ENCODE peak calls at places on chromosomes 13 and 19, in eight cellular contexts. T, N, E, C, J, W, X and P are unnamed samples.

GRCh38 chr13:78404961-78405360 is 198.4 kb downstream of the POU4F1 start:
- DNase-seq in T (no peak), N (no peak), E (no peak), C (no peak), J (no peak), W (no peak), X (no peak), P (no peak)

GRCh38 chr13:48504606-48505369 is 28.1 kb downstream of the RCBTB2 start:
- DNase-seq in T (no peak), N (no peak), E (no peak), C (no peak), J (no peak), W (no peak), X (no peak), P (peak)

GRCh38 chr13:39773833-39774232 is 118.4 kb downstream of the COG6 start:
- DNase-seq in T (no peak), N (no peak), E (peak), C (no peak), J (no peak), W (no peak), X (peak), P (no peak)

GRCh38 chr19:7751157-7751783 is 3.9 kb upstream of the CD209 start:
- DNase-seq in T (no peak), N (no peak), E (no peak), C (no peak), J (no peak), W (peak), X (no peak), P (no peak)

GRCh38 chr13:67258482-67258881 is 28.3 kb upstream of the PCDH9 start:
- DNase-seq in T (no peak), N (no peak), E (no peak), C (no peak), J (no peak), W (no peak), X (no peak), P (no peak)

GRCh38 chr19:29922972-29923371 is 19.1 kb upstream of the URI1 start:
- DNase-seq in T (no peak), N (no peak), E (no peak), C (no peak), J (no peak), W (no peak), X (no peak), P (no peak)

GRCh38 chr13:51958217-51958547 is 53.1 kb downstream of the ATP7B start:
- DNase-seq in T (no peak), N (no peak), E (no peak), C (no peak), J (no peak), W (no peak), X (no peak), P (no peak)

GRCh38 chr19:34474233-34474989 is 7.1 kb upstream of the WTIP start:
- DNase-seq in T (no peak), N (no peak), E (no peak), C (no peak), J (no peak), W (no peak), X (no peak), P (no peak)

GRCh38 chr13:29704648-29705047 is 109.2 kb upstream of the SLC7A1 start:
- DNase-seq in T (no peak), N (no peak), E (no peak), C (no peak), J (no peak), W (no peak), X (no peak), P (no peak)

GRCh38 chr19:42269518-42270345 is 680 bp downstream of the CIC start:
- DNase-seq in T (no peak), N (no peak), E (no peak), C (no peak), J (no peak), W (no peak), X (no peak), P (no peak)